ENCODE peak calls at places on chromosomes 1 and 21, in ten cellular contexts. W, F, Y, Q, M, G, A, C, T and J are unnamed samples.
A peak's percentile ranks its signal among the peaks of the same experiment; 100 is the strongest.

GRCh38 chr1:181205901-181206300 is 117.4 kb downstream of the IER5 start:
- DNase-seq in W (no peak), F (no peak), Y (no peak), Q (no peak), M (no peak), G (no peak), A (no peak), C (no peak), T (no peak), J (no peak)

GRCh38 chr21:34364921-34365320 is 1.1 kb downstream of the KCNE2 start:
- DNase-seq in W (no peak), F (no peak), Y (no peak), Q (no peak), M (no peak), G (no peak), A (no peak), C (no peak), T (no peak), J (no peak)

GRCh38 chr1:239536165-239536849 is 149.9 kb downstream of the CHRM3 start:
- DNase-seq in W (no peak), F (no peak), Y (no peak), Q (no peak), M (no peak), G (no peak), A (no peak), C (no peak), T (no peak), J (no peak)

GRCh38 chr1:37156646-37157045 is 122.3 kb upstream of the GRIK3 start:
- DNase-seq in W (no peak), F (no peak), Y (no peak), Q (no peak), M (no peak), G (no peak), A (no peak), C (no peak), T (no peak), J (no peak)

GRCh38 chr1:178011864-178012476 is 42.1 kb upstream of the SEC16B start:
- DNase-seq in W (no peak), F (no peak), Y (no peak), Q (no peak), M (no peak), G (no peak), A (no peak), C (no peak), T (no peak), J (no peak)

GRCh38 chr1:108051625-108052382 is 86.8 kb upstream of the VAV3 start:
- DNase-seq in W (no peak), F (no peak), Y (peak; percentile 27), Q (no peak), M (no peak), G (no peak), A (no peak), C (no peak), T (no peak), J (no peak)

GRCh38 chr1:12407050-12407961 is 177.5 kb downstream of the VPS13D start:
- DNase-seq in W (no peak), F (no peak), Y (peak; percentile 79), Q (peak; percentile 32), M (no peak), G (peak; percentile 84), A (no peak), C (peak; percentile 80), T (no peak), J (peak; percentile 69)

GRCh38 chr1:185719021-185719420 is 15.2 kb upstream of the HMCN1 start:
- DNase-seq in W (peak; percentile 47), F (no peak), Y (peak; percentile 96), Q (peak; percentile 35), M (no peak), G (peak; percentile 92), A (no peak), C (peak; percentile 86), T (no peak), J (peak; percentile 78)

GRCh38 chr1:218865591-218865990 is 308.1 kb upstream of the LYPLAL1 start:
- DNase-seq in W (no peak), F (no peak), Y (peak; percentile 34), Q (no peak), M (no peak), G (peak; percentile 47), A (no peak), C (peak; percentile 34), T (no peak), J (peak; percentile 41)

GRCh38 chr1:109490029-109490933 is 3.6 kb upstream of the CYB561D1 start:
- DNase-seq in W (peak; percentile 84), F (no peak), Y (peak; percentile 86), Q (peak; percentile 65), M (no peak), G (peak; percentile 60), A (peak; percentile 63), C (peak; percentile 65), T (no peak), J (peak; percentile 85)

GRCh38 chr1:173504268-173504667 is 27.1 kb downstream of the PRDX6 start:
- DNase-seq in W (no peak), F (no peak), Y (no peak), Q (no peak), M (no peak), G (no peak), A (no peak), C (peak; percentile 43), T (no peak), J (no peak)

DNA sequence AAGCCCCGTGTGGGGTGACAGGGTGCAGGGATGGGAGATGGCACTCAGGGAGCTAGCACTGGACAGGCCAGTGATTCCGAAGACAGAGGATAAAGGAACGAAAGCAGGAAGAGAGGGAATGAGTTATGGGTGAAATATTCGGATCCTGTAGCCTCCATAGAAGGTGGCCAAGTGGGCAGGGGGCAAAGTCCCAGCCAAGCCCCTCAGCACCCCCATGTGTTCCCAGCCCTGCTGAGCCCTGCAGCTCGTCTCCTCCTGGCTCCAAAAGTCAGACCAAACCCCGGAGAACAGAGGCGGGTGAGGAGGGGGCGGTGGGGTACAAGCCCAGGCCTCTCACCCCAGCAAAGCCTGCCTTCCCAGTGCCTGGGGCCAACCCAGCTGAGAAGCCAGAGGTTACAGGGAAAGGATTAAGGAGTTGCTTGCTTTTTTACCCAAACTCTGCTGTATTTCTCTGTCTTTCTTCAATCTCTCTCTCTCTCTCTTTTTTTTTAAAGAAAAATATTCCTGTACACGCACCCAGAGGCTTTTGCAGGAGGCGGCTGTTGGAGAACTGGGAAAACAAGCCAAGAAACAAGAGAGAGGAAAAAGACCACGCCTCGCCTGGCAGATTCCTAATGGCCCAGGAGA is 14.1 kb upstream of the WASF2 start:
- DNase-seq in W (peak; percentile 81), F (peak; percentile 76), Y (peak; percentile 81), Q (no peak), M (no peak), G (peak; percentile 35), A (no peak), C (no peak), T (no peak), J (no peak)
- H3K4me3 ChIP-seq in W (no peak overlapping the region), F (no peak overlapping the region), Y (peak overlapping the region; percentile 41), Q (peak overlapping the region; percentile 2), M (peak overlapping the region; percentile 11), G (no peak overlapping the region), A (no peak overlapping the region), C (no peak overlapping the region), T (peak overlapping the region; percentile 13), J (peak overlapping the region; percentile 69)

GRCh38 chr1:74162333-74162732 is 35.6 kb downstream of the LRRIQ3 start:
- DNase-seq in W (no peak), F (no peak), Y (no peak), Q (no peak), M (no peak), G (peak; percentile 59), A (no peak), C (no peak), T (no peak), J (no peak)

GRCh38 chr1:74160045-74160444 is 37.9 kb downstream of the LRRIQ3 start:
- DNase-seq in W (no peak), F (no peak), Y (no peak), Q (no peak), M (no peak), G (no peak), A (no peak), C (no peak), T (no peak), J (no peak)

DNA sequence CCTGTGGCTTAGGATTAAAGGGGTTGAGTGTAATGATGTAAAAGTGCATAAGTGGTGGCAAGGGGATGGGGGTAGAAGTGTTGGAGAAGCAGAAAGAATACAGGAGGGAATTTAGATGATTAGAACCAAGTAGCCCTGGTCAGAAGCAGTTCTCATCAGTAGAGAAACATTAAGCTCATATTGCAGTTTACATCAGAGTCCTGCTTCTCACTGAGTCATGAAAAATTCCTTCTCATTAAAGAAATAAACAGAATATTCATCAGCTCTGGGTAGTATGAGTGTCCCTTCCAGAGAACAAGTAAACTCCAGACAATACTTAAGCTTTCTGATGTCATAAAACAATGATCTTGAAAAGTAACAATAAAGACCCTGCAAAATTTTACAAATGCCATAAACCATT is 36.5 kb downstream of the LRRIQ3 start:
- DNase-seq in W (no peak), F (no peak), Y (no peak), Q (no peak), M (no peak), G (peak; percentile 87), A (no peak), C (peak; percentile 9), T (no peak), J (peak; percentile 50)
- H3K4me3 ChIP-seq in W (no peak overlapping the region), F (no peak overlapping the region), Y (no peak overlapping the region), Q (no peak overlapping the region), M (no peak overlapping the region), G (no peak overlapping the region), A (no peak overlapping the region), C (no peak overlapping the region), T (no peak overlapping the region), J (no peak overlapping the region)

GRCh38 chr1:54501849-54502248 is 46.2 kb upstream of the ACOT11 start:
- DNase-seq in W (no peak), F (no peak), Y (no peak), Q (no peak), M (no peak), G (no peak), A (no peak), C (no peak), T (no peak), J (no peak)

GRCh38 chr1:54498383-54499096 is 49.5 kb upstream of the ACOT11 start:
- DNase-seq in W (no peak), F (no peak), Y (no peak), Q (no peak), M (no peak), G (no peak), A (no peak), C (no peak), T (no peak), J (no peak)

GRCh38 chr1:54500030-54500389 is 48.0 kb upstream of the ACOT11 start:
- DNase-seq in W (no peak), F (no peak), Y (no peak), Q (no peak), M (no peak), G (no peak), A (no peak), C (no peak), T (no peak), J (no peak)

GRCh38 chr1:54497338-54497737 is 50.7 kb upstream of the ACOT11 start:
- DNase-seq in W (no peak), F (no peak), Y (no peak), Q (peak; percentile 19), M (no peak), G (no peak), A (no peak), C (no peak), T (no peak), J (no peak)

GRCh38 chr1:54499097-54500029 is 48.7 kb upstream of the ACOT11 start:
- DNase-seq in W (peak; percentile 64), F (peak; percentile 80), Y (peak; percentile 65), Q (no peak), M (no peak), G (peak; percentile 36), A (peak; percentile 39), C (peak; percentile 33), T (no peak), J (peak; percentile 65)
- H3K4me3 ChIP-seq in W (peak overlapping the region; percentile 36), F (peak overlapping the region; percentile 36), Y (peak overlapping the region; percentile 47), Q (peak overlapping the region; percentile 11), M (peak overlapping the region; percentile 38), G (peak overlapping the region; percentile 11), A (peak overlapping the region; percentile 24), C (peak overlapping the region; percentile 2), T (peak overlapping the region; percentile 50), J (peak overlapping the region; percentile 57)

GRCh38 chr1:113981962-113982931 is 3.0 kb downstream of the OLFML3 start:
- DNase-seq in W (peak; percentile 92), F (no peak), Y (peak; percentile 95), Q (peak; percentile 74), M (no peak), G (peak; percentile 82), A (no peak), C (peak; percentile 90), T (no peak), J (peak; percentile 90)
- H3K4me3 ChIP-seq in W (peak overlapping the region; percentile 29), F (peak overlapping the region; percentile 42), Y (peak overlapping the region; percentile 73), Q (peak overlapping the region; percentile 1), M (peak overlapping the region; percentile 17), G (peak overlapping the region; percentile 23), A (no peak overlapping the region), C (peak overlapping the region; percentile 35), T (peak overlapping the region; percentile 44), J (peak overlapping the region; percentile 82)